ENCODE peak calls at places on chromosome 20, in seven cellular contexts. U, N, G, Z, M, P and E are unnamed samples.

GRCh38 chr20:17227199-17227535 is 327 bp downstream of the PCSK2 start:
- DNase-seq in U (no peak), N (no peak), G (no peak), Z (no peak), M (no peak), P (no peak), E (no peak)

GRCh38 chr20:31641391-31641790 is 3.7 kb downstream of the COX4I2 start:
- DNase-seq in U (no peak), N (no peak), G (no peak), Z (no peak), M (no peak), P (no peak), E (no peak)

GRCh38 chr20:53939554-53940355 is 130.6 kb downstream of the BCAS1 start:
- DNase-seq in U (peak), N (peak), G (peak), Z (peak), M (peak), P (peak), E (peak)

GRCh38 chr20:22768779-22769178 is 184.4 kb upstream of the FOXA2 start:
- DNase-seq in U (peak), N (no peak), G (no peak), Z (no peak), M (no peak), P (peak), E (no peak)

GRCh38 chr20:63735859-63736718 is at the start of gene LIME1:
- DNase-seq in U (no peak), N (no peak), G (peak), Z (no peak), M (no peak), P (no peak), E (no peak)

GRCh38 chr20:1326031-1326930 is 2.7 kb downstream of the SDCBP2 start:
- DNase-seq in U (no peak), N (no peak), G (peak), Z (peak), M (no peak), P (no peak), E (no peak)

GRCh38 chr20:15188415-15188814 is 851.0 kb upstream of the FLRT3 start:
- DNase-seq in U (no peak), N (no peak), G (no peak), Z (no peak), M (no peak), P (no peak), E (no peak)

GRCh38 chr20:31594558-31595379 is 10.3 kb upstream of the ID1 start:
- DNase-seq in U (peak), N (no peak), G (no peak), Z (no peak), M (no peak), P (peak), E (no peak)

GRCh38 chr20:59765599-59766177 is 161.3 kb downstream of the PHACTR3 start:
- DNase-seq in U (peak), N (no peak), G (no peak), Z (no peak), M (no peak), P (peak), E (peak)

GRCh38 chr20:24106155-24106800 is 117.7 kb upstream of the GGTLC1 start:
- DNase-seq in U (no peak), N (no peak), G (no peak), Z (no peak), M (no peak), P (no peak), E (no peak)

GRCh38 chr20:20373046-20373706 is 5.3 kb downstream of the INSM1 start:
- DNase-seq in U (no peak), N (no peak), G (no peak), Z (no peak), M (no peak), P (no peak), E (no peak)

GRCh38 chr20:50824137-50824536 is 29.3 kb downstream of the BCAS4 start:
- DNase-seq in U (no peak), N (peak), G (peak), Z (peak), M (no peak), P (no peak), E (no peak)

GRCh38 chr20:32189691-32190607 is 17.6 kb downstream of the PLAGL2 start:
- DNase-seq in U (peak), N (no peak), G (peak), Z (no peak), M (no peak), P (peak), E (no peak)

GRCh38 chr20:49529470-49529869 is 38.5 kb downstream of the PTGIS start:
- DNase-seq in U (no peak), N (no peak), G (no peak), Z (no peak), M (no peak), P (no peak), E (peak)

GRCh38 chr20:63740070-63740500 is 509 bp downstream of the SLC2A4RG start:
- DNase-seq in U (peak), N (no peak), G (peak), Z (peak), M (no peak), P (peak), E (peak)

GRCh38 chr20:39893013-39893685 is 795.9 kb downstream of the MAFB start:
- DNase-seq in U (peak), N (no peak), G (no peak), Z (no peak), M (no peak), P (no peak), E (no peak)

GRCh38 chr20:22248052-22248667 is 336.2 kb downstream of the FOXA2 start:
- DNase-seq in U (peak), N (no peak), G (no peak), Z (peak), M (no peak), P (peak), E (peak)

GRCh38 chr20:44118185-44119034 is 68.6 kb downstream of the JPH2 start:
- DNase-seq in U (no peak), N (no peak), G (no peak), Z (no peak), M (no peak), P (no peak), E (no peak)

GRCh38 chr20:44114755-44115044 is 72.3 kb downstream of the JPH2 start:
- DNase-seq in U (no peak), N (no peak), G (no peak), Z (no peak), M (no peak), P (no peak), E (no peak)

GRCh38 chr20:44115181-44115580 is 71.8 kb downstream of the JPH2 start:
- DNase-seq in U (no peak), N (no peak), G (no peak), Z (no peak), M (no peak), P (no peak), E (no peak)

GRCh38 chr20:44117296-44118184 is 69.4 kb downstream of the JPH2 start:
- DNase-seq in U (no peak), N (no peak), G (no peak), Z (no peak), M (no peak), P (no peak), E (no peak)

GRCh38 chr20:44115762-44116644 is 71.0 kb downstream of the JPH2 start:
- DNase-seq in U (peak), N (no peak), G (no peak), Z (no peak), M (no peak), P (no peak), E (no peak)
- TF ChIP-seq CTCF in U (no peak), N (no peak), G (no peak), Z (no peak), M (no peak), P (no peak), E (no peak)

GRCh38 chr20:58514321-58515239 is 619 bp downstream of the APCDD1L start:
- DNase-seq in U (peak), N (no peak), G (no peak), Z (no peak), M (no peak), P (peak), E (peak)

GRCh38 chr20:58511861-58512260 is 3.3 kb downstream of the APCDD1L start:
- DNase-seq in U (no peak), N (no peak), G (no peak), Z (no peak), M (no peak), P (no peak), E (no peak)

GRCh38 chr20:58513580-58514285 is 1.5 kb downstream of the APCDD1L start:
- DNase-seq in U (no peak), N (no peak), G (no peak), Z (no peak), M (no peak), P (no peak), E (no peak)

GRCh38 chr20:58511364-58511763 is 3.8 kb downstream of the APCDD1L start:
- DNase-seq in U (no peak), N (no peak), G (peak), Z (no peak), M (no peak), P (no peak), E (no peak)

GRCh38 chr20:58512808-58513552 is 2.2 kb downstream of the APCDD1L start:
- DNase-seq in U (peak), N (no peak), G (no peak), Z (no peak), M (no peak), P (no peak), E (no peak)
- H3K27ac ChIP-seq in U (no peak), N (no peak), G (no peak), Z (no peak), M (no peak), P (no peak), E (no peak)

GRCh38 chr20:8646026-8646425 is 422.9 kb upstream of the PLCB4 start:
- DNase-seq in U (no peak), N (no peak), G (no peak), Z (no peak), M (no peak), P (no peak), E (peak)
- TF ChIP-seq CTCF in U (no peak), N (no peak), G (no peak), Z (no peak), M (no peak), P (no peak), E (no peak)

GRCh38 chr20:33516882-33517281 is 27.0 kb downstream of the CBFA2T2 start:
- DNase-seq in U (no peak), N (no peak), G (no peak), Z (no peak), M (no peak), P (no peak), E (no peak)
- H3K27ac ChIP-seq in U (no peak), N (no peak), G (no peak), Z (no peak), M (peak), P (no peak), E (no peak)

DNA sequence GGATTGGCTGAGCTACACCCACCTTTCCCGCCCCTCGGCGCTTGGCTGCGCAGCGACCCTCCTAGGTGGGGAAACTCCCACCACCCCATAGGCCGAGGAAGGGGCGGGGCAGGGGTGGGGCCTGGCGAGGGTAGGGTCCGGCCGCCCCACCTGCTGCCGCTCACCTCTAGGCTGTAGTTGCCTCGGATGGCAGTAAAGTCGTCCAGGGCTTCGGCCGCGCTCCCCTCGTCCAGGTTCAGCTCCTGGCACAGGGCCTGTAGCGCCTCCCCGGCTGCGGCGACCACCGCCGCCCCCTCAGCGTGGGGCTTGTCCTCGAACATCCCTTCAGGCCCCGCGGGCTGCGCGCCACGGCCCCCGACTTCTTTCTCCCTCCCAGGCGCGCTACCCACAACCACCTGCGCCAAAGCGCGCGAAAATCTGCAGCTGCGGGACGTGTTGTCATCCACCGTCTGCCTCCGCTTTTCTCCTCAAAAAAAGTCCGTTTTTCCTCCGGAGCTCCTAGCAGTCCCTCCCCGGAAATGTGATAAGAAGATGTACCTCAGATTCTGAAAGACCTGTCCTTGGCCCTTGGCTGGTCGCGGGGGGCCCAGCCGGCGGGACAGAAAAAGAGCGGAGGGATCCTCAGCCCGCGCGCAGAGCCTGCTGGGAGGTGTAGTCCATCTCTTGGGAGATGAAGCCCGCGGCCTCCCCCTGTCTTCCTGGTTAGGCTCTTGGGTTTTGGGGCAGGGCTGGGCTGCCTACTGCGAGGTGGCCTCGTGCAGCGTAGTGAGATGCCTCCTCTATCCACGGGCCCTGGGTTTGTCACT is at the start of gene RBL1:
- DNase-seq in U (peak), N (peak), G (peak), Z (peak), M (peak), P (peak), E (peak)
- TF ChIP-seq CTCF in U (no peak), N (no peak), G (peak), Z (peak), M (peak), P (peak), E (peak)

GRCh38 chr20:13485576-13485975 is 153.2 kb downstream of the TASP1 start:
- DNase-seq in U (no peak), N (no peak), G (no peak), Z (no peak), M (no peak), P (no peak), E (no peak)
- H3K27ac ChIP-seq in U (no peak), N (no peak), G (no peak), Z (no peak), M (no peak), P (no peak), E (no peak)

DNA sequence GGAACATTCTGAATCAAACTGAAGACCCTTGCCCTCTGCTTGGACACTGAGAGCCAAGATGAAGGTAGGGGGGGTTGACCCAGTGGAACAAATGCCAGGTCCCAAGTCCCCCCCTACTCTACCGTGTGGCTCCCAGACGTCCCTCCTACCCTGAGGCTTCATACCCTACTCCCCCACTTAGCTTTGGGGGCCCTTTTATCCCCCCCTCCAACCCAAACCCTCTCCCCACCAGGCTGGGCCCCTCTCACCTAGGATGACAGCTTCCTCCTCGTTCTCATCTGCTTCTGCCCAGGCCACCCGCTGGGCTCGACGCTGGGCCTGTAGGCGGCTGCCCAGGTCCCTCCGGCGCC is 1.5 kb downstream of the DDRGK1 start:
- DNase-seq in U (no peak), N (no peak), G (no peak), Z (no peak), M (no peak), P (no peak), E (no peak)
- TF ChIP-seq CTCF in U (no peak), N (no peak), G (no peak), Z (no peak), M (no peak), P (no peak), E (no peak)

GRCh38 chr20:38722708-38723068 is 1.6 kb upstream of the SLC32A1 start:
- DNase-seq in U (peak), N (no peak), G (no peak), Z (no peak), M (no peak), P (peak), E (no peak)
- H3K27ac ChIP-seq in U (no peak), N (no peak), G (no peak), Z (no peak), M (no peak), P (no peak), E (no peak)